ENCODE peak calls at places on chromosomes 2 and 18, in seven cellular contexts. One of them, this sample, is unnamed.

GRCh38 chr2:31762085-31762484 is 181.3 kb upstream of the SRD5A2 start:
- DNase-seq in body of pancreas: no peak
- DNase-seq in heart right ventricle: no peak
- DNase-seq in epithelial cell of esophagus: no peak
- DNase-seq in tibial artery: no peak
- DNase-seq in Peyer's patch: no peak
- DNase-seq in A549: no peak
- DNase-seq in this sample: no peak

GRCh38 chr2:214079032-214079431 is 331.8 kb upstream of the VWC2L start:
- DNase-seq in body of pancreas: no peak
- DNase-seq in heart right ventricle: no peak
- DNase-seq in epithelial cell of esophagus: peak; percentile 4
- DNase-seq in tibial artery: no peak
- DNase-seq in Peyer's patch: no peak
- DNase-seq in A549: no peak
- DNase-seq in this sample: no peak

GRCh38 chr2:128306081-128306930 is 12.4 kb downstream of the HS6ST1 start:
- DNase-seq in body of pancreas: peak; percentile 62
- DNase-seq in heart right ventricle: peak; percentile 40
- DNase-seq in epithelial cell of esophagus: peak; percentile 92
- DNase-seq in tibial artery: no peak
- DNase-seq in Peyer's patch: peak; percentile 61
- DNase-seq in A549: peak; percentile 86
- DNase-seq in this sample: peak; percentile 91

GRCh38 chr2:152309352-152310214 is 25.4 kb upstream of the FMNL2 start:
- DNase-seq in body of pancreas: no peak
- DNase-seq in heart right ventricle: no peak
- DNase-seq in epithelial cell of esophagus: no peak
- DNase-seq in tibial artery: no peak
- DNase-seq in Peyer's patch: no peak
- DNase-seq in A549: peak; percentile 64
- DNase-seq in this sample: no peak

GRCh38 chr2:200744252-200744651 is 67.5 kb upstream of the BZW1 start:
- DNase-seq in body of pancreas: no peak
- DNase-seq in heart right ventricle: no peak
- DNase-seq in epithelial cell of esophagus: no peak
- DNase-seq in tibial artery: no peak
- DNase-seq in Peyer's patch: no peak
- DNase-seq in A549: no peak
- DNase-seq in this sample: peak; percentile 26

GRCh38 chr18:30280861-30281470 is 761.6 kb downstream of the DSC3 start:
- DNase-seq in body of pancreas: peak; percentile 30
- DNase-seq in heart right ventricle: no peak
- DNase-seq in epithelial cell of esophagus: peak; percentile 76
- DNase-seq in tibial artery: no peak
- DNase-seq in Peyer's patch: no peak
- DNase-seq in A549: peak; percentile 31
- DNase-seq in this sample: peak; percentile 29

GRCh38 chr2:155867564-155867963 is 465.0 kb downstream of the NR4A2 start:
- DNase-seq in body of pancreas: no peak
- DNase-seq in heart right ventricle: no peak
- DNase-seq in epithelial cell of esophagus: no peak
- DNase-seq in tibial artery: no peak
- DNase-seq in Peyer's patch: no peak
- DNase-seq in A549: no peak
- DNase-seq in this sample: no peak

GRCh38 chr2:85288244-85288725 is 39.5 kb downstream of the TGOLN2 start:
- DNase-seq in body of pancreas: no peak
- DNase-seq in heart right ventricle: no peak
- DNase-seq in epithelial cell of esophagus: peak; percentile 98
- DNase-seq in tibial artery: no peak
- DNase-seq in Peyer's patch: peak; percentile 62
- DNase-seq in A549: peak; percentile 82
- DNase-seq in this sample: no peak

GRCh38 chr2:146916914-146917313 is 927.9 kb upstream of the ACVR2A start:
- DNase-seq in body of pancreas: no peak
- DNase-seq in heart right ventricle: no peak
- DNase-seq in epithelial cell of esophagus: peak; percentile 67
- DNase-seq in tibial artery: no peak
- DNase-seq in Peyer's patch: no peak
- DNase-seq in A549: no peak
- DNase-seq in this sample: no peak

GRCh38 chr2:42567389-42567788 is 1.0 kb upstream of the MTA3 start:
- DNase-seq in body of pancreas: no peak
- DNase-seq in heart right ventricle: no peak
- DNase-seq in epithelial cell of esophagus: no peak
- DNase-seq in tibial artery: no peak
- DNase-seq in Peyer's patch: no peak
- DNase-seq in A549: no peak
- DNase-seq in this sample: peak; percentile 35

GRCh38 chr2:239716536-239717318 is 308.4 kb downstream of the NDUFA10 start:
- DNase-seq in body of pancreas: no peak
- DNase-seq in heart right ventricle: no peak
- DNase-seq in epithelial cell of esophagus: no peak
- DNase-seq in tibial artery: no peak
- DNase-seq in Peyer's patch: peak; percentile 43
- DNase-seq in A549: no peak
- DNase-seq in this sample: peak; percentile 44

GRCh38 chr2:223442874-223443273 is 159.3 kb downstream of the SCG2 start:
- DNase-seq in body of pancreas: no peak
- DNase-seq in heart right ventricle: no peak
- DNase-seq in epithelial cell of esophagus: no peak
- DNase-seq in tibial artery: no peak
- DNase-seq in Peyer's patch: no peak
- DNase-seq in A549: no peak
- DNase-seq in this sample: no peak

GRCh38 chr2:145984541-145984940 is 1464.6 kb upstream of the ZEB2 start:
- DNase-seq in body of pancreas: peak; percentile 11
- DNase-seq in heart right ventricle: no peak
- DNase-seq in epithelial cell of esophagus: peak; percentile 92
- DNase-seq in tibial artery: no peak
- DNase-seq in Peyer's patch: no peak
- DNase-seq in A549: peak; percentile 52
- DNase-seq in this sample: peak; percentile 1

GRCh38 chr2:207274541-207274940 is 108.8 kb upstream of the KLF7 start:
- DNase-seq in body of pancreas: no peak
- DNase-seq in heart right ventricle: no peak
- DNase-seq in epithelial cell of esophagus: no peak
- DNase-seq in tibial artery: no peak
- DNase-seq in Peyer's patch: no peak
- DNase-seq in A549: no peak
- DNase-seq in this sample: no peak

GRCh38 chr2:203584784-203585183 is 49.7 kb upstream of the RAPH1 start:
- DNase-seq in body of pancreas: no peak
- DNase-seq in heart right ventricle: no peak
- DNase-seq in epithelial cell of esophagus: no peak
- DNase-seq in tibial artery: no peak
- DNase-seq in Peyer's patch: no peak
- DNase-seq in A549: no peak
- DNase-seq in this sample: no peak

GRCh38 chr18:79405781-79406575 is 10.2 kb downstream of the NFATC1 start:
- DNase-seq in body of pancreas: no peak
- DNase-seq in heart right ventricle: peak; percentile 59
- DNase-seq in epithelial cell of esophagus: no peak
- DNase-seq in tibial artery: peak; percentile 64
- DNase-seq in Peyer's patch: peak; percentile 56
- DNase-seq in A549: no peak
- DNase-seq in this sample: no peak

GRCh38 chr2:229610359-229610758 is 104.0 kb downstream of the DNER start:
- DNase-seq in body of pancreas: no peak
- DNase-seq in heart right ventricle: no peak
- DNase-seq in epithelial cell of esophagus: peak; percentile 38
- DNase-seq in tibial artery: no peak
- DNase-seq in Peyer's patch: no peak
- DNase-seq in A549: no peak
- DNase-seq in this sample: no peak

GRCh38 chr2:231032575-231033140 is 4.7 kb upstream of the C2orf72 start:
- DNase-seq in body of pancreas: no peak
- DNase-seq in heart right ventricle: no peak
- DNase-seq in epithelial cell of esophagus: no peak
- DNase-seq in tibial artery: no peak
- DNase-seq in Peyer's patch: no peak
- DNase-seq in A549: no peak
- DNase-seq in this sample: no peak

GRCh38 chr18:68822926-68823325 is 25.0 kb downstream of the CCDC102B start:
- DNase-seq in body of pancreas: no peak
- DNase-seq in heart right ventricle: no peak
- DNase-seq in epithelial cell of esophagus: no peak
- DNase-seq in tibial artery: no peak
- DNase-seq in Peyer's patch: no peak
- DNase-seq in A549: no peak
- DNase-seq in this sample: no peak

GRCh38 chr2:102540882-102541281 is 67.9 kb downstream of the SLC9A4 start:
- DNase-seq in body of pancreas: no peak
- DNase-seq in heart right ventricle: no peak
- DNase-seq in epithelial cell of esophagus: peak; percentile 69
- DNase-seq in tibial artery: no peak
- DNase-seq in Peyer's patch: no peak
- DNase-seq in A549: no peak
- DNase-seq in this sample: no peak

GRCh38 chr2:18132697-18133096 is 254.2 kb downstream of the KCNS3 start:
- DNase-seq in body of pancreas: no peak
- DNase-seq in heart right ventricle: no peak
- DNase-seq in epithelial cell of esophagus: peak; percentile 14
- DNase-seq in tibial artery: no peak
- DNase-seq in Peyer's patch: no peak
- DNase-seq in A549: no peak
- DNase-seq in this sample: peak; percentile 22

GRCh38 chr2:180289627-180290026 is 282.5 kb upstream of the CWC22 start:
- DNase-seq in body of pancreas: no peak
- DNase-seq in heart right ventricle: no peak
- DNase-seq in epithelial cell of esophagus: no peak
- DNase-seq in tibial artery: no peak
- DNase-seq in Peyer's patch: no peak
- DNase-seq in A549: peak; percentile 59
- DNase-seq in this sample: no peak

GRCh38 chr18:74281639-74282358 is 10.0 kb downstream of the CYB5A start:
- DNase-seq in body of pancreas: no peak
- DNase-seq in heart right ventricle: no peak
- DNase-seq in epithelial cell of esophagus: peak; percentile 43
- DNase-seq in tibial artery: peak; percentile 74
- DNase-seq in Peyer's patch: no peak
- DNase-seq in A549: no peak
- DNase-seq in this sample: peak; percentile 64
- H3K4me3 ChIP-seq in body of pancreas: no peak overlapping the region
- H3K4me3 ChIP-seq in heart right ventricle: no peak overlapping the region
- H3K4me3 ChIP-seq in epithelial cell of esophagus: no peak overlapping the region
- H3K4me3 ChIP-seq in tibial artery: no peak overlapping the region
- H3K4me3 ChIP-seq in Peyer's patch: no peak overlapping the region
- H3K4me3 ChIP-seq in A549: no peak overlapping the region
- H3K4me3 ChIP-seq in this sample: no peak overlapping the region

GRCh38 chr2:37342636-37343211 is 1.7 kb upstream of the QPCT start:
- DNase-seq in body of pancreas: no peak
- DNase-seq in heart right ventricle: peak; percentile 26
- DNase-seq in epithelial cell of esophagus: no peak
- DNase-seq in tibial artery: no peak
- DNase-seq in Peyer's patch: no peak
- DNase-seq in A549: no peak
- DNase-seq in this sample: no peak

GRCh38 chr2:37348155-37348554 is 3.7 kb downstream of the QPCT start:
- DNase-seq in body of pancreas: no peak
- DNase-seq in heart right ventricle: no peak
- DNase-seq in epithelial cell of esophagus: no peak
- DNase-seq in tibial artery: no peak
- DNase-seq in Peyer's patch: no peak
- DNase-seq in A549: no peak
- DNase-seq in this sample: no peak

GRCh38 chr2:37340637-37341036 is 3.8 kb upstream of the QPCT start:
- DNase-seq in body of pancreas: no peak
- DNase-seq in heart right ventricle: no peak
- DNase-seq in epithelial cell of esophagus: no peak
- DNase-seq in tibial artery: no peak
- DNase-seq in Peyer's patch: no peak
- DNase-seq in A549: no peak
- DNase-seq in this sample: no peak

GRCh38 chr2:37344453-37345361 is at the start of gene QPCT:
- DNase-seq in body of pancreas: peak; percentile 53
- DNase-seq in heart right ventricle: peak; percentile 50
- DNase-seq in epithelial cell of esophagus: peak; percentile 23
- DNase-seq in tibial artery: peak; percentile 53
- DNase-seq in Peyer's patch: peak; percentile 61
- DNase-seq in A549: peak; percentile 60
- DNase-seq in this sample: no peak

DNA sequence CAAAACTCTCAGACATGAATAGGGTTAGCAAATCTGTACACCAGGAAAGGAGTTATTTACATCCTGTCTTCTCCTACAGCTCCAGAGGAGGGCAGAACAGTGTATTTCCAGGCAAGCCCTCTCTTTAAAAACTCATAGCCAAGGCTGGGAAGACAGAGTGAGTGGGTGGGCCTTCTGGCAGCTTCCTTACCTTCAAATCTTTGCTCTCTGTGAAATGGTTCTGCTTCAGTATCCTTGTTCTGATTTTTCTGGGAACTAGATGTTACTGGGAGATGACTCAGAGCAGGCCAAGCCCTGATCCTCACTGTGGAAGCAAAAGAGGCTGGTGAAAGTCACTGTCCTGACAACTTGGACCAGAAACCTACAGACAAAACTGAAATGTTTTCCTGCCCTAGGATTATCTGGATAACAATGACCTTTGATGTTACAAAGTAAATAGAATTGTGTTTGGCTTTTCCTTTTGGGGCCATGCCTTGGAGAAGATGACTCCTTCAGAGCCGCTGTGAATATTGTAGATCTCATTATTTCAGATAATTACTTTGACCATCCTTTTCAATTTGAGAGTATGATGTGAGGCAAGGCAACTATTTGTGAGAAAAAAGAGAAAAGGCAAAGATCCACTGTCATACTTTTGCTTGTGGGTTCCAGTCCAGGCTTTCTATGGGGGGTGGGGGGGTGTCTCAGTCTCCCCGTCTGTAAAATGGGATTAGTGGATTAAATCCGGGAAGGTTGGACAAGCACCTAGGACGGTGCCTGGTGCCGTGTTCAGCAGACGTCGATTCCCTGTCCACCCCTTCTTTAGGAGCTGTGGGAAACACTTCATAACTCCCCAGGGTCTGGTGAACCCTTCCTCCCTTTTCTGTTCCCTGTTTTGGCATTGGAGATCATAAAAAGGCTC is 644 bp upstream of the QPCT start:
- DNase-seq in body of pancreas: no peak
- DNase-seq in heart right ventricle: no peak
- DNase-seq in epithelial cell of esophagus: peak; percentile 37
- DNase-seq in tibial artery: no peak
- DNase-seq in Peyer's patch: no peak
- DNase-seq in A549: peak; percentile 64
- DNase-seq in this sample: peak; percentile 71
- TF ChIP-seq CTCF in body of pancreas: no peak
- TF ChIP-seq CTCF in heart right ventricle: peak; percentile 53
- TF ChIP-seq CTCF in epithelial cell of esophagus: peak; percentile 48
- TF ChIP-seq CTCF in tibial artery: no peak
- TF ChIP-seq CTCF in Peyer's patch: no peak
- TF ChIP-seq CTCF in A549: peak; percentile 53
- TF ChIP-seq CTCF in this sample: peak; percentile 52

GRCh38 chr2:25251461-25252273 is 83.3 kb upstream of the POMC start:
- DNase-seq in body of pancreas: peak; percentile 61
- DNase-seq in heart right ventricle: peak; percentile 60
- DNase-seq in epithelial cell of esophagus: peak; percentile 49
- DNase-seq in tibial artery: peak; percentile 39
- DNase-seq in Peyer's patch: peak; percentile 80
- DNase-seq in A549: peak; percentile 47
- DNase-seq in this sample: no peak
- H3K4me3 ChIP-seq in body of pancreas: peak overlapping the region; percentile 42
- H3K4me3 ChIP-seq in heart right ventricle: peak overlapping the region; percentile 63
- H3K4me3 ChIP-seq in epithelial cell of esophagus: peak overlapping the region; percentile 45
- H3K4me3 ChIP-seq in tibial artery: peak overlapping the region; percentile 67
- H3K4me3 ChIP-seq in Peyer's patch: peak overlapping the region; percentile 83
- H3K4me3 ChIP-seq in A549: peak overlapping the region; percentile 61
- H3K4me3 ChIP-seq in this sample: peak overlapping the region; percentile 40

GRCh38 chr2:74128206-74128605 is 19.5 kb downstream of the BOLA3 start:
- DNase-seq in body of pancreas: no peak
- DNase-seq in heart right ventricle: no peak
- DNase-seq in epithelial cell of esophagus: no peak
- DNase-seq in tibial artery: no peak
- DNase-seq in Peyer's patch: no peak
- DNase-seq in A549: no peak
- DNase-seq in this sample: peak; percentile 41
- TF ChIP-seq CTCF in body of pancreas: no peak
- TF ChIP-seq CTCF in heart right ventricle: no peak
- TF ChIP-seq CTCF in epithelial cell of esophagus: no peak
- TF ChIP-seq CTCF in tibial artery: no peak
- TF ChIP-seq CTCF in Peyer's patch: no peak
- TF ChIP-seq CTCF in A549: no peak
- TF ChIP-seq CTCF in this sample: peak; percentile 17

This sample was measured in foreskin fibroblast.